ENCODE peak calls at places on chromosomes 6 and 20, in ten cellular contexts. H is RPMI8226; M is DMS79 treated with DMSO at 0.1 percent for 48 hours; X is mesenchymal stem cell; B is AG04450; O is IMR-90; D is left lobe of liver; C is GM12891; F is activated naive CD8-positive, alpha-beta T cell treated with anti-CD3 and anti-CD28 coated beads, Interleukin-2, amount 50 U/mL, for 16 hours; E is mucosa of descending colon. L is an unnamed sample.

GRCh38 chr20:60584221-60584620 is 626.0 kb downstream of the CDH26 start:
- DNase-seq in H (no peak), M (no peak), X (no peak), B (no peak), O (no peak), D (no peak), C (no peak), F (no peak), E (no peak), L (peak; percentile 1)

GRCh38 chr6:136086686-136087085 is 163.4 kb downstream of the MTFR2 start:
- DNase-seq in H (no peak), M (no peak), X (no peak), B (no peak), O (no peak), D (no peak), C (no peak), F (no peak), E (no peak), L (no peak)

GRCh38 chr6:28402197-28402596 is 2.6 kb upstream of the ZSCAN12 start:
- DNase-seq in H (peak; percentile 78), M (peak; percentile 23), X (no peak), B (no peak), O (no peak), D (no peak), C (no peak), F (no peak), E (no peak), L (no peak)

GRCh38 chr6:33316603-33317417 is 734 bp downstream of the ZBTB22 start:
- DNase-seq in H (no peak), M (no peak), X (no peak), B (no peak), O (no peak), D (no peak), C (no peak), F (no peak), E (peak; percentile 54), L (no peak)

GRCh38 chr20:11352041-11352440 is 565.7 kb upstream of the BTBD3 start:
- DNase-seq in H (no peak), M (peak; percentile 88), X (no peak), B (no peak), O (no peak), D (no peak), C (no peak), F (no peak), E (no peak), L (no peak)

GRCh38 chr6:18703546-18703945 is 316.4 kb downstream of the RNF144B start:
- DNase-seq in H (no peak), M (no peak), X (no peak), B (no peak), O (no peak), D (no peak), C (no peak), F (no peak), E (no peak), L (no peak)

GRCh38 chr6:125753218-125753936 is 3.9 kb downstream of the HEY2 start:
- DNase-seq in H (peak; percentile 10), M (peak; percentile 18), X (peak; percentile 42), B (no peak), O (peak; percentile 16), D (peak; percentile 78), C (no peak), F (no peak), E (no peak), L (no peak)

GRCh38 chr6:44679906-44680698 is 292.6 kb downstream of the CDC5L start:
- DNase-seq in H (no peak), M (peak; percentile 41), X (no peak), B (no peak), O (no peak), D (no peak), C (no peak), F (no peak), E (no peak), L (no peak)

GRCh38 chr6:37862415-37862814 is 42.9 kb downstream of the ZFAND3 start:
- DNase-seq in H (no peak), M (no peak), X (no peak), B (no peak), O (no peak), D (no peak), C (no peak), F (no peak), E (no peak), L (no peak)

GRCh38 chr20:51126337-51126736 is 103.4 kb upstream of the KCNG1 start:
- DNase-seq in H (no peak), M (no peak), X (no peak), B (no peak), O (no peak), D (no peak), C (no peak), F (no peak), E (no peak), L (no peak)

GRCh38 chr6:47709160-47709559 is 10.8 kb downstream of the ADGRF4 start:
- DNase-seq in H (no peak), M (no peak), X (no peak), B (no peak), O (no peak), D (no peak), C (no peak), F (no peak), E (no peak), L (no peak)

GRCh38 chr20:61718361-61718760 is 347.3 kb downstream of the TAF4 start:
- DNase-seq in H (peak; percentile 77), M (peak; percentile 75), X (no peak), B (no peak), O (no peak), D (no peak), C (no peak), F (no peak), E (no peak), L (no peak)

GRCh38 chr6:21769405-21769851 is 175.9 kb downstream of the SOX4 start:
- DNase-seq in H (no peak), M (no peak), X (peak; percentile 92), B (peak; percentile 95), O (peak; percentile 98), D (no peak), C (no peak), F (no peak), E (no peak), L (no peak)

GRCh38 chr20:11845311-11845710 is 72.4 kb upstream of the BTBD3 start:
- DNase-seq in H (no peak), M (no peak), X (no peak), B (no peak), O (peak; percentile 48), D (no peak), C (no peak), F (no peak), E (no peak), L (no peak)

GRCh38 chr6:80641591-80641990 is 535.1 kb downstream of the BCKDHB start:
- DNase-seq in H (no peak), M (no peak), X (peak; percentile 27), B (no peak), O (peak; percentile 81), D (no peak), C (no peak), F (no peak), E (no peak), L (no peak)

GRCh38 chr6:160767019-160767646 is 65.1 kb downstream of the PLG start:
- DNase-seq in H (peak; percentile 72), M (peak; percentile 18), X (peak; percentile 6), B (no peak), O (no peak), D (peak; percentile 80), C (peak; percentile 80), F (no peak), E (peak; percentile 64), L (peak; percentile 13)

GRCh38 chr6:72533601-72534000 is 88.3 kb upstream of the KCNQ5 start:
- DNase-seq in H (no peak), M (no peak), X (no peak), B (no peak), O (peak; percentile 38), D (no peak), C (no peak), F (no peak), E (no peak), L (no peak)

GRCh38 chr6:31308845-31309175 is 36.9 kb upstream of the HLA-C start:
- DNase-seq in H (no peak), M (no peak), X (no peak), B (no peak), O (no peak), D (no peak), C (no peak), F (no peak), E (no peak), L (no peak)

GRCh38 chr6:34630040-34630439 is 66.5 kb downstream of the ILRUN start:
- DNase-seq in H (no peak), M (no peak), X (peak; percentile 91), B (peak; percentile 83), O (peak; percentile 98), D (no peak), C (no peak), F (no peak), E (no peak), L (no peak)

GRCh38 chr20:21357851-21358250 is 39.5 kb downstream of the NKX2-4 start:
- DNase-seq in H (no peak), M (no peak), X (no peak), B (no peak), O (peak; percentile 12), D (no peak), C (no peak), F (no peak), E (no peak), L (no peak)

GRCh38 chr6:157317129-157317814 is 6.0 kb downstream of the TMEM242 start:
- DNase-seq in H (no peak), M (no peak), X (peak; percentile 87), B (peak; percentile 47), O (peak; percentile 92), D (peak; percentile 84), C (no peak), F (no peak), E (no peak), L (peak; percentile 85)

GRCh38 chr6:56655250-56655649 is 12.6 kb upstream of the DST start:
- DNase-seq in H (no peak), M (no peak), X (no peak), B (no peak), O (no peak), D (no peak), C (no peak), F (no peak), E (no peak), L (no peak)

GRCh38 chr6:14476793-14477531 is 359.4 kb downstream of the CD83 start:
- DNase-seq in H (peak; percentile 45), M (no peak), X (peak; percentile 98), B (peak; percentile 97), O (peak; percentile 100), D (peak; percentile 61), C (no peak), F (no peak), E (no peak), L (no peak)

GRCh38 chr20:37297066-37297736 is 7.7 kb downstream of the MANBAL start:
- DNase-seq in H (no peak), M (no peak), X (peak; percentile 75), B (peak; percentile 34), O (peak; percentile 84), D (no peak), C (no peak), F (no peak), E (no peak), L (no peak)

GRCh38 chr6:16949696-16950095 is 152.2 kb upstream of the STMND1 start:
- DNase-seq in H (no peak), M (no peak), X (no peak), B (no peak), O (no peak), D (no peak), C (no peak), F (no peak), E (no peak), L (no peak)